ENCODE peak calls at places on chromosomes 11 and 22, in seven cellular contexts. Z is hypothalamus, A is NCI-H2029, W is mesothelial cell of epicardium, C is T follicular helper cell, G is GM10248, P is naive B cell. X is an unnamed sample.

GRCh38 chr11:111422494-111423249 is 43.6 kb upstream of the POU2AF1 start:
- DNase-seq in C (peak; percentile 27), W (no peak), A (peak; percentile 49), Z (no peak), G (peak; percentile 63), P (peak; percentile 76), X (peak; percentile 92)

GRCh38 chr11:29458252-29458651 is 558.6 kb downstream of the KCNA4 start:
- DNase-seq in P (no peak), Z (no peak), G (no peak), C (no peak), W (no peak), A (no peak), X (no peak)

GRCh38 chr11:86938900-86939880 is 16.0 kb downstream of the FZD4 start:
- DNase-seq in A (peak; percentile 62), W (no peak), C (no peak), G (peak; percentile 38), Z (no peak), P (peak; percentile 20), X (peak; percentile 62)

GRCh38 chr11:132349806-132350733 is 979.7 kb downstream of the NTM start:
- DNase-seq in A (no peak), W (no peak), C (no peak), Z (no peak), G (no peak), P (no peak), X (no peak)

GRCh38 chr22:43844560-43845545 is 17.5 kb downstream of the SULT4A1 start:
- DNase-seq in C (no peak), W (no peak), A (no peak), Z (no peak), G (no peak), P (no peak), X (no peak)

GRCh38 chr11:59759900-59760299 is 4.7 kb downstream of the STX3 start:
- DNase-seq in G (no peak), A (no peak), Z (no peak), C (no peak), P (no peak), W (no peak), X (no peak)

GRCh38 chr22:28958611-28959010 is 75.2 kb downstream of the ZNRF3 start:
- DNase-seq in A (no peak), G (no peak), C (no peak), P (no peak), Z (no peak), W (no peak), X (no peak)

GRCh38 chr22:22989856-22990255 is 80.5 kb upstream of the GNAZ start:
- DNase-seq in C (no peak), A (no peak), P (no peak), G (no peak), W (no peak), Z (no peak), X (no peak)

GRCh38 chr11:64095949-64096348 is 60.2 kb downstream of the FLRT1 start:
- DNase-seq in P (no peak), C (no peak), A (peak; percentile 63), G (no peak), W (no peak), Z (no peak), X (no peak)

GRCh38 chr22:41650229-41650628 is 29.1 kb downstream of the XRCC6 start:
- DNase-seq in Z (no peak), C (no peak), W (no peak), P (no peak), G (no peak), A (no peak), X (no peak)

GRCh38 chr11:73982595-73982989 is at the start of gene UCP2:
- DNase-seq in W (peak; percentile 70), P (peak; percentile 82), G (peak; percentile 85), A (peak; percentile 88), Z (peak; percentile 57), C (peak; percentile 74), X (peak; percentile 82)

GRCh38 chr11:44305643-44306468 is 4.1 kb downstream of the ALX4 start:
- DNase-seq in W (no peak), C (no peak), G (peak; percentile 47), P (peak; percentile 29), Z (no peak), A (peak; percentile 47), X (no peak)

GRCh38 chr22:41659941-41660340 is 28.7 kb downstream of the SNU13 start:
- DNase-seq in W (no peak), P (no peak), Z (no peak), G (no peak), A (no peak), C (no peak), X (no peak)

GRCh38 chr22:27438271-27438980 is 363.1 kb downstream of the MN1 start:
- DNase-seq in C (no peak), W (no peak), G (no peak), A (no peak), Z (peak; percentile 12), P (no peak), X (no peak)

GRCh38 chr11:2147391-2147790 is 8.2 kb upstream of the IGF2 start:
- DNase-seq in G (no peak), P (no peak), C (no peak), Z (no peak), W (no peak), A (no peak), X (no peak)

GRCh38 chr11:2998073-2998850 is 6.1 kb upstream of the NAP1L4 start:
- DNase-seq in P (no peak), Z (no peak), G (no peak), C (no peak), W (no peak), A (peak; percentile 64), X (no peak)

GRCh38 chr11:27443746-27444465 is 28.7 kb downstream of the LGR4 start:
- DNase-seq in W (no peak), P (no peak), G (no peak), A (no peak), C (no peak), Z (no peak), X (no peak)

GRCh38 chr11:33402066-33402465 is 144.9 kb downstream of the HIPK3 start:
- DNase-seq in W (no peak), Z (no peak), P (no peak), A (peak; percentile 65), C (no peak), G (no peak), X (peak; percentile 85)

GRCh38 chr11:33529461-33529860 is 171.2 kb downstream of the C11orf91 start:
- DNase-seq in G (no peak), C (no peak), Z (no peak), A (no peak), W (no peak), P (no peak), X (no peak)

GRCh38 chr11:69167916-69168691 is 12.4 kb downstream of the SMIM38 start:
- DNase-seq in G (no peak), C (no peak), P (no peak), W (no peak), A (no peak), Z (no peak), X (no peak)

GRCh38 chr11:99066609-99067008 is 45.9 kb downstream of the CNTN5 start:
- DNase-seq in W (no peak), Z (no peak), P (no peak), C (no peak), G (no peak), A (no peak), X (no peak)

GRCh38 chr11:24754406-24754805 is 257.6 kb downstream of the LUZP2 start:
- DNase-seq in G (no peak), C (no peak), W (no peak), A (no peak), P (no peak), Z (no peak), X (no peak)

GRCh38 chr11:115695677-115696451 is 191.6 kb upstream of the CADM1 start:
- DNase-seq in W (no peak), Z (no peak), C (no peak), P (no peak), G (no peak), A (no peak), X (no peak)

GRCh38 chr11:132114185-132114584 is 743.8 kb downstream of the NTM start:
- DNase-seq in G (no peak), Z (no peak), C (no peak), A (no peak), P (no peak), W (no peak), X (no peak)

GRCh38 chr11:91470656-91471055 is 754.0 kb upstream of the FAT3 start:
- DNase-seq in A (no peak), Z (no peak), G (no peak), W (no peak), C (no peak), P (no peak), X (no peak)

GRCh38 chr11:130426223-130427048 is 2.0 kb downstream of the ADAMTS8 start:
- DNase-seq in A (no peak), C (no peak), Z (no peak), G (no peak), W (no peak), P (no peak), X (no peak)

GRCh38 chr22:36925388-36926290 is 12.2 kb downstream of the CSF2RB start:
- DNase-seq in A (no peak), G (no peak), C (no peak), Z (no peak), P (no peak), W (no peak), X (no peak)

GRCh38 chr11:56521955-56522354 is 21.1 kb downstream of the OR5M11 start:
- DNase-seq in G (no peak), Z (no peak), C (no peak), A (no peak), P (no peak), W (no peak), X (peak; percentile 1)

X was measured in OCI-LY7.